ENCODE peak calls at places on chromosomes 5 and 9, in four cellular contexts. V, W, P and J are unnamed samples.

GRCh38 chr9:113215142-113215541 is 5.9 kb downstream of the FKBP15 start:
- DNase-seq in P (no peak), V (no peak), W (no peak), J (no peak)

GRCh38 chr5:157827429-157827828 is 31.5 kb downstream of the CLINT1 start:
- DNase-seq in V (no peak), P (no peak), W (no peak), J (no peak)

GRCh38 chr5:132090107-132090506 is 16.5 kb downstream of the CSF2 start:
- DNase-seq in P (no peak), W (no peak), V (no peak), J (no peak)

GRCh38 chr9:94031380-94031779 is 52.9 kb upstream of the PTPDC1 start:
- DNase-seq in W (no peak), V (no peak), P (no peak), J (no peak)

GRCh38 chr5:55441954-55442353 is 92.8 kb downstream of the PLPP1 start:
- DNase-seq in P (no peak), W (no peak), V (no peak), J (no peak)

GRCh38 chr5:422323-423232 is 20.4 kb upstream of the EXOC3 start:
- DNase-seq in P (no peak), V (no peak), W (no peak), J (no peak)

GRCh38 chr5:163821142-163821541 is 315.7 kb downstream of the MAT2B start:
- DNase-seq in V (no peak), W (no peak), P (no peak), J (no peak)

GRCh38 chr9:135119496-135120064 is 32.1 kb downstream of the OLFM1 start:
- DNase-seq in V (no peak), P (no peak), W (no peak), J (no peak)

GRCh38 chr5:17024686-17025180 is 88.6 kb upstream of the MYO10 start:
- DNase-seq in P (no peak), W (no peak), V (no peak), J (no peak)

GRCh38 chr9:22452415-22453010 is 5.9 kb downstream of the DMRTA1 start:
- DNase-seq in W (no peak), P (no peak), V (no peak), J (no peak)

GRCh38 chr9:113885183-113886002 is 9.3 kb downstream of the ZNF618 start:
- DNase-seq in W (no peak), V (no peak), P (no peak), J (no peak)

GRCh38 chr5:135489466-135490244 is 37.5 kb upstream of the TIFAB start:
- DNase-seq in P (no peak), W (no peak), V (no peak), J (no peak)

DNA sequence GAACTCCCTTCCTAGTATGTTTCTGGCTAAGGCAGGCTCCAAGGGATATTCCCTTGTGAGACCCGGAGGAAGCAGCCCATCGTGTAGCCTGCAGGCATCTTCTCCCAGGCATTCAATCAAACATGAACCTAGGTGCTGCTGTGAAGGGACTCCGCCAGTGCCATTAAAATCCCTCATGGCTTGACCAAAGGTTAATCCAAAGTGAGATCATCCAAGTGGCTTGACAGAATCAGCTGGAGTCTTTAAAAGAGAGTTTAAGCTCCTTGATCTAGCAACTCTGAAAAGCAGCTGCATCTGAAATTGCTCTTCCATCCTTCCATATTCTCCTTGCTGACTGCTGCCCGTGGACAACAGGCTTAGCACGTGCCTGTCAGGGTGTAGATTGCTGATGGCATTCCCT is 333.9 kb downstream of the DIRAS2 start:
- DNase-seq in V (no peak), W (no peak), P (no peak), J (no peak)
- TF ChIP-seq NRF1 in V (no peak), W (no peak), P (no peak), J (no peak)

GRCh38 chr5:155625315-155625714 is 611.8 kb downstream of the KIF4B start:
- DNase-seq in P (no peak), V (no peak), W (no peak), J (no peak)

GRCh38 chr5:155625897-155626543 is 612.5 kb downstream of the KIF4B start:
- DNase-seq in W (no peak), P (no peak), V (no peak), J (no peak)

GRCh38 chr5:155620819-155621410 is 607.4 kb downstream of the KIF4B start:
- DNase-seq in P (no peak), W (no peak), V (no peak), J (no peak)

GRCh38 chr5:155628346-155628745 is 614.8 kb downstream of the KIF4B start:
- DNase-seq in P (no peak), W (no peak), V (no peak), J (no peak)

DNA sequence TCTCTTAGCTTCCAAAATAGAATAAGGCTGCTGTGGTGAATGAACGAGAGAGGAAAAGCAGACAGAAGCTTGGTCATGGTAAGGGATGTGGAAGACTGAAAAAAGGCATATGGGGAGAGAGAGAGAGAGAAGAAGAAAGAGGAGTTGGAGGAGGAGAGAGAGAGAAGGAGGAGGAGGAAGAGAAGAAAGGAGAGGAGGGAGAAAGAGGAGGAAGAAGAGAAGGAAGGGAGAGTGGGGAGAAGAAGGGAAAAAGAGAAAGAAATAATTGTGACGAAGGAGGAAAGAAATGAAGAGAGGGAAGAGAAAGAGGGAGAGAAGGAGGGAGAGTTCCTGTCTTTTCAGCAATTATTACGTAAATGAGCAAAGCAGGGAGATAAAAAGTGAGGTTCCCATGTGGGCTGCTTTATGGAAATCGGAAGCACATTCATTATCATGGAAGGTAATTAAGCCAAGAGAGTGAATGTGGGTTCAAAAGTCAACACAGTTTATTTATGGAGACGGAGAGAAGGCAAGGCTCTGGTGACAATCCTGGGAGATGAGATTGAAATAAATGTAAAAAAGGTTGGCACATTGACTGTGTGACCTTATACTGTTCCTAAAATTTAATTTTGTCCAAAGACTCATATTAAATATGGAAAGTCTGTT is 611.2 kb downstream of the KIF4B start:
- DNase-seq in W (no peak), P (no peak), V (no peak), J (no peak)
- TF ChIP-seq NRF1 in W (no peak), P (no peak), V (no peak), J (no peak)

GRCh38 chr5:96067251-96067650 is 105.6 kb upstream of the ELL2 start:
- DNase-seq in V (no peak), P (no peak), W (no peak), J (no peak)

GRCh38 chr5:96072138-96072790 is 110.6 kb upstream of the ELL2 start:
- DNase-seq in W (no peak), P (no peak), V (no peak), J (no peak)

GRCh38 chr5:96067902-96068614 is 106.4 kb upstream of the ELL2 start:
- DNase-seq in W (no peak), V (no peak), P (no peak), J (no peak)

GRCh38 chr5:96072791-96073165 is 111.1 kb upstream of the ELL2 start:
- DNase-seq in V (no peak), W (no peak), P (no peak), J (no peak)

DNA sequence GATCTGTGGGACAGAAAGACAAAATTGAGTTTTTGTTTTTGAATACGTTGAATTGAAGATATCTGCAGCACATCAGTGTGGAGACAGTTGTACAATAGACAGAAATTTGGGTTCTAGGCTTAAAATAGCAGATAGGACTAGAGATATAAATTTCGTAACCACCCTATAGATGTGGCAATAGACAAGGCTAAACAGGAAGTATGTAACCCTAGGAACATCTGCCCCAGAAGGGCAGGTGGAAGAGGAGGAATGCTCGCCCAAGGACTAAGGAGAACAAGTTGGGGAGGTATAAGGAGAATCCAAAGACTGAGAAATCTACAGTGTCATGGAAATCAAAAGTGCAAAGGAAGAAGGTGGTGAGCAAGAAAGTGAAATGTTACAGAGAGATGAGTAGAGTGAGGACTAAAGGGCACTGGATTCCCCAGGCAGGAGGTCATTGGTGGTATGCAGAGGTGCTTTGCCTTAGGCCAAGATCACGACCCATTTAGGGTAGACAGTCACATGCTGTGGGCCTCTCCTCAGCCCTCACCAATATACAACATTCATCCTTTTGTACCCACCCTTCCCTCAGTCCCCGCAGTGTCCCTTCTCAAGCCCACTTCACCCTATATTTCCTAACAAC is 109.1 kb upstream of the ELL2 start:
- DNase-seq in W (no peak), V (no peak), P (no peak), J (no peak)
- TF ChIP-seq NRF1 in W (no peak), V (no peak), P (no peak), J (no peak)

GRCh38 chr9:137113385-137114159 is 961 bp downstream of the DPP7 start:
- DNase-seq in P (no peak), V (no peak), W (peak; percentile 76), J (no peak)

GRCh38 chr9:137116027-137116507 is 1.5 kb upstream of the DPP7 start:
- DNase-seq in W (no peak), V (no peak), P (no peak), J (no peak)

GRCh38 chr9:137115394-137116026 is 977 bp upstream of the DPP7 start:
- DNase-seq in V (no peak), W (peak; percentile 41), P (no peak), J (no peak)

GRCh38 chr9:137114220-137114612 is 317 bp downstream of the DPP7 start:
- DNase-seq in W (peak; percentile 76), P (no peak), V (no peak), J (no peak)

DNA sequence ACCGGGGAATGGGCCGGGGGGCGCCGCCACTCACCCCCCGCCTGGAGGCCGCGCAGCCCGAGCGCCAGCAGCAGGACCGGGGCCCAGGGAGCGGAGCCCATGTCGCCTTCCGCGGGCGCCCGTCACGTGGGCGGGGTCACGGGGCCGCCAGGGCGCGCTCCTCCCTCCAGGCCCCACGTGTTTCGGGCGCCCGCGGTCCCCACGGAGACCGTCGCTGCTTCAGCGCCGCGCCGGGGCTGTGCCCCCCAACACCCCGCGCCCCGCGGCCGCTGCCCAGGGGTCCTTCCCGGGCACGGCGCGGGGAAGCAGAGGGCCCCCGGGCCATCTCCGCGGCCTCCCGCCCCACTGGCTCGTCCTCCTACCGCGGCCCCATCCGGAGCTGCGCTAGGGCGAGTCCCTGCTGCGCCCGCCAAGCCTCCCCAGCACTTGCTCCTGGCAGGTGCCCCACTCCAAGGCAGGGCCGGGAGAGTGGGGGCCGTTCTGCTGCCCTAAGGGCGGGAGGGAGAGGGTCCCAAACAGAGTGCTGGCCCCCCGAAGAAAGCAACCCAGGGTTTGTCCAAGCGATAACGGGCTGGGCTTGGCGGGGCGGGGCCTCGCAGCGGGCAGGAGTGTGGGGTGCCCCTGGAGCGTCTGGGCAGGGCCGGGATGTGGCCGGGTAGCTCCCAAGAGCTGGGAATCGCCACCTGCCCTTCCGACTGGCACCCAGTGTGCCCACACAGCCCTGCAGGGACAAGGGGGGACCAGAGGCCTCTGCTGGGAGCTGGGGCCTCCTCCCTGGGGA is at the start of gene DPP7:
- DNase-seq in W (peak; percentile 95), V (no peak), P (no peak), J (peak; percentile 95)
- TF ChIP-seq NRF1 in W (no peak), V (no peak), P (no peak), J (peak; percentile 70)

GRCh38 chr9:133199648-133200321 is 9.3 kb downstream of the OBP2B start:
- DNase-seq in V (no peak), P (no peak), W (no peak), J (no peak)
- TF ChIP-seq NRF1 in V (no peak), P (no peak), W (no peak), J (no peak)